ENCODE peak calls at places on chromosomes 2 and 18, in eight cellular contexts. M is omental fat pad, P is Peyer's patch, A is heart right ventricle, D is RWPE1, N is IMR-90, Z is WERI-Rb-1, E is astrocyte of the spinal cord. W is an unnamed sample.
A peak's percentile ranks its signal among the peaks of the same experiment; 100 is the strongest.

GRCh38 chr2:121398853-121399252 is 113.9 kb upstream of the TFCP2L1 start:
- DNase-seq in M (no peak), P (no peak), A (no peak), D (no peak), N (no peak), Z (no peak), E (no peak), W (no peak)

GRCh38 chr2:165777522-165778186 is 16.4 kb downstream of the GALNT3 start:
- DNase-seq in M (no peak), P (no peak), A (no peak), D (no peak), N (no peak), Z (no peak), E (no peak), W (no peak)

GRCh38 chr2:178282075-178282474 is 87.8 kb downstream of the OSBPL6 start:
- DNase-seq in M (no peak), P (no peak), A (no peak), D (peak; percentile 64), N (peak; percentile 84), Z (no peak), E (peak; percentile 73), W (no peak)

GRCh38 chr2:28413152-28413895 is 20.7 kb downstream of the FOSL2 start:
- DNase-seq in M (no peak), P (peak; percentile 59), A (no peak), D (no peak), N (peak; percentile 49), Z (peak; percentile 70), E (peak; percentile 72), W (no peak)

GRCh38 chr18:3250237-3251107 is 2.9 kb downstream of the MYL12A start:
- DNase-seq in M (no peak), P (no peak), A (no peak), D (peak; percentile 76), N (peak; percentile 80), Z (no peak), E (peak; percentile 72), W (no peak)

GRCh38 chr2:44981714-44982108 is 27.5 kb downstream of the SIX2 start:
- DNase-seq in M (peak; percentile 68), P (peak; percentile 75), A (peak; percentile 66), D (peak; percentile 72), N (peak; percentile 73), Z (peak; percentile 81), E (peak; percentile 76), W (peak; percentile 81)

GRCh38 chr2:190862591-190862991 is 18.0 kb upstream of the GLS start:
- DNase-seq in M (no peak), P (no peak), A (no peak), D (no peak), N (peak; percentile 57), Z (no peak), E (no peak), W (no peak)

GRCh38 chr2:206084870-206085741 is 868 bp downstream of the INO80D start:
- DNase-seq in M (no peak), P (peak; percentile 77), A (peak; percentile 48), D (no peak), N (no peak), Z (peak; percentile 27), E (peak; percentile 21), W (peak; percentile 63)

GRCh38 chr2:141062443-141062842 is 1068.4 kb downstream of the LRP1B start:
- DNase-seq in M (no peak), P (no peak), A (peak; percentile 8), D (no peak), N (no peak), Z (no peak), E (no peak), W (no peak)

GRCh38 chr2:189579585-189579984 is 1.0 kb downstream of the SLC40A1 start:
- DNase-seq in M (no peak), P (no peak), A (no peak), D (no peak), N (peak; percentile 20), Z (no peak), E (no peak), W (no peak)

GRCh38 chr2:224220581-224221255 is 181.2 kb downstream of the FAM124B start:
- DNase-seq in M (no peak), P (no peak), A (no peak), D (no peak), N (peak; percentile 55), Z (no peak), E (peak; percentile 48), W (no peak)

GRCh38 chr2:232142502-232142901 is 181.0 kb downstream of the DIS3L2 start:
- DNase-seq in M (no peak), P (no peak), A (no peak), D (no peak), N (no peak), Z (no peak), E (no peak), W (no peak)

GRCh38 chr2:171922230-171923022 is at the start of gene HAT1:
- DNase-seq in M (peak; percentile 95), P (peak; percentile 98), A (peak; percentile 95), D (peak; percentile 97), N (peak; percentile 98), Z (peak; percentile 97), E (peak; percentile 98), W (peak; percentile 93)

GRCh38 chr2:43524180-43524965 is 71.5 kb downstream of the THADA start:
- DNase-seq in M (no peak), P (no peak), A (no peak), D (peak; percentile 13), N (peak; percentile 28), Z (no peak), E (no peak), W (no peak)

GRCh38 chr2:219733106-219733505 is 105.7 kb downstream of the SLC4A3 start:
- DNase-seq in M (no peak), P (no peak), A (no peak), D (peak; percentile 54), N (no peak), Z (peak; percentile 16), E (no peak), W (no peak)

GRCh38 chr2:219728993-219729487 is 101.6 kb downstream of the SLC4A3 start:
- DNase-seq in M (no peak), P (no peak), A (no peak), D (no peak), N (no peak), Z (no peak), E (no peak), W (no peak)

GRCh38 chr2:219727771-219728429 is 100.5 kb downstream of the SLC4A3 start:
- DNase-seq in M (no peak), P (no peak), A (no peak), D (no peak), N (no peak), Z (no peak), E (no peak), W (no peak)

GRCh38 chr2:219733746-219734145 is 106.3 kb downstream of the SLC4A3 start:
- DNase-seq in M (no peak), P (no peak), A (no peak), D (no peak), N (no peak), Z (no peak), E (no peak), W (no peak)

DNA sequence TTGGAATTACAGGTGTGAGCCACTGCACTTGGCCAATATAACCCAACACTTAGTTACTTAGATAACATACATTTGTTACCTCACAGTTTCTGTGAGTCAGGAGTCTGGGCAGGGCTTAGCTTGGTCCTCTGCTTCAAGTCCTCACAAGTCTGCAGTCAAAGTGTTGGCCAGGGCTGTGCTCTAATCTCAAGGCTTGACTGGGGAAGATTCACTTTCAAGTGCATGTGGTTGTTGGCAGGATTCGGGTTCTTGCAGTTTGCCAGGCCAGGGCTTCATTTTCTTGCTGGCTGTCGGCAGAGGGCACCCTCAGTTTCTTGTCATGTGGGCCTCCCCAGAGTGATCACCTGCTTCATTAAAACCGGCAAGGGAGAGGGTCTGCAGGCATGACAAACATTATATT is 103.7 kb downstream of the SLC4A3 start:
- DNase-seq in M (no peak), P (no peak), A (no peak), D (no peak), N (no peak), Z (no peak), E (no peak), W (no peak)
- TF ChIP-seq CTCF in M (no peak), P (no peak), A (no peak), D (no peak), N (no peak), Z (no peak), E (no peak), W (no peak)

GRCh38 chr2:112924348-112924747 is 13.4 kb downstream of the IL37 start:
- DNase-seq in M (no peak), P (no peak), A (no peak), D (no peak), N (no peak), Z (no peak), E (no peak), W (no peak)

GRCh38 chr2:112923967-112924338 is 13.0 kb downstream of the IL37 start:
- DNase-seq in M (no peak), P (no peak), A (no peak), D (no peak), N (no peak), Z (no peak), E (no peak), W (no peak)

GRCh38 chr2:112921982-112922381 is 11.0 kb downstream of the IL37 start:
- DNase-seq in M (no peak), P (no peak), A (no peak), D (no peak), N (no peak), Z (no peak), E (no peak), W (no peak)

GRCh38 chr2:112924855-112925254 is 13.9 kb downstream of the IL37 start:
- DNase-seq in M (no peak), P (no peak), A (no peak), D (no peak), N (no peak), Z (no peak), E (no peak), W (no peak)

DNA sequence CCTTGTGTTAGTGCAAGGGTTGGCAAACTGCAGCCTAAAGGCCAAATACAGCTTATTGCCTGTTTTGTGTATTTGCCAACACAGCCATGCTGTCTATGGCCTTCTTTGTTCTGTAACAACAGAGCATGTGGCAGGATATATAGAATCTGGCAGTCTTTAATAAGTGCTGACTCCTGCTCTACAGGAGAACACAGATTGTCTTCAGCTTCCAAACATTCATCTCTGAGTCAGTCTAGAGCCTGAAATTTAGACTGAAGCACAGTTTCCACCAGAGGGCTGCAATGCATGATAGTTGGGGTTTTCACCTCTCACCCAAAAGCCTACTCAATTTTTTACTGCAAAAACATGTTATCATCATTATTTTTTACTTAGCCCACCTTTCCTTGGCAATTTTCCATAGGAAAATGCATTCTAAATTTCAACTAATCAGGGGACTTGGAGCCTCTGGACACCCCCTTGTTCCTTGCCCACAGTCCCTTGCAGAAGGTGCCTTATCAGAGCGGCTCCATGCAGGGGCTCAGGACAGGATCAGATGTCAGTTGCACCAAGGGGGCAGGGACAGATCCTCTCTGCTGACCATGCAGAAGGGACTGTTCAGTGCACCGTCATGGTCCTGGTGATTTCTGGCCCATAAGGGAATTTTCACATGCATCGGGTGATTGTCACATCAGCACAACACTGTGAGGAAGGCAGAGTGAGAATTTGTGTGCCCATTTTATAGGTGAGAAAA is 12.4 kb downstream of the IL37 start:
- DNase-seq in M (no peak), P (no peak), A (no peak), D (no peak), N (no peak), Z (no peak), E (no peak), W (no peak)
- TF ChIP-seq CTCF in M (no peak), P (no peak), A (no peak), D (no peak), N (no peak), Z (no peak), E (no peak), W (no peak)

GRCh38 chr2:102841107-102841840 is 79.4 kb downstream of the TMEM182 start:
- DNase-seq in M (no peak), P (no peak), A (no peak), D (no peak), N (peak; percentile 35), Z (peak; percentile 48), E (peak; percentile 45), W (peak; percentile 44)
- TF ChIP-seq CTCF in M (no peak), P (no peak), A (peak; percentile 63), D (no peak), N (peak; percentile 45), Z (peak; percentile 63), E (peak; percentile 73), W (peak; percentile 15)

GRCh38 chr2:225512469-225512868 is 113.0 kb downstream of the NYAP2 start:
- DNase-seq in M (no peak), P (no peak), A (no peak), D (no peak), N (no peak), Z (no peak), E (no peak), W (no peak)
- TF ChIP-seq CTCF in M (no peak), P (no peak), A (no peak), D (no peak), N (no peak), Z (no peak), E (no peak), W (no peak)